ENCODE peak calls at places on chromosomes 16 and 17, in seven cellular contexts. One of them, this sample, is unnamed.

GRCh38 chr17:61662771-61663170 is 71.8 kb upstream of the NACA2 start:
- DNase-seq in mucosa of descending colon: no peak
- DNase-seq in transverse colon: no peak
- DNase-seq in IMR-90: peak; percentile 48
- DNase-seq in GM23338: no peak
- DNase-seq in breast epithelium: no peak
- DNase-seq in left ventricle myocardium inferior: no peak
- DNase-seq in this sample: no peak

GRCh38 chr17:73165616-73166404 is 1.0 kb downstream of the SSTR2 start:
- DNase-seq in mucosa of descending colon: no peak
- DNase-seq in transverse colon: no peak
- DNase-seq in IMR-90: no peak
- DNase-seq in GM23338: peak; percentile 50
- DNase-seq in breast epithelium: no peak
- DNase-seq in left ventricle myocardium inferior: no peak
- DNase-seq in this sample: no peak

GRCh38 chr17:41687828-41688640 is 651 bp upstream of the EIF1 start:
- DNase-seq in mucosa of descending colon: peak; percentile 81
- DNase-seq in transverse colon: peak; percentile 73
- DNase-seq in IMR-90: peak; percentile 15
- DNase-seq in GM23338: peak; percentile 46
- DNase-seq in breast epithelium: no peak
- DNase-seq in left ventricle myocardium inferior: peak; percentile 47
- DNase-seq in this sample: no peak

GRCh38 chr16:70579648-70580630 is 56.3 kb downstream of the SF3B3 start:
- DNase-seq in mucosa of descending colon: peak; percentile 63
- DNase-seq in transverse colon: peak; percentile 51
- DNase-seq in IMR-90: no peak
- DNase-seq in GM23338: no peak
- DNase-seq in breast epithelium: no peak
- DNase-seq in left ventricle myocardium inferior: peak; percentile 64
- DNase-seq in this sample: no peak

GRCh38 chr17:45320931-45321461 is 4.2 kb upstream of the MAP3K14 start:
- DNase-seq in mucosa of descending colon: peak; percentile 60
- DNase-seq in transverse colon: no peak
- DNase-seq in IMR-90: peak; percentile 97
- DNase-seq in GM23338: no peak
- DNase-seq in breast epithelium: no peak
- DNase-seq in left ventricle myocardium inferior: no peak
- DNase-seq in this sample: no peak

GRCh38 chr16:12027091-12027490 is 50.6 kb downstream of the SNX29 start:
- DNase-seq in mucosa of descending colon: no peak
- DNase-seq in transverse colon: no peak
- DNase-seq in IMR-90: no peak
- DNase-seq in GM23338: peak; percentile 41
- DNase-seq in breast epithelium: no peak
- DNase-seq in left ventricle myocardium inferior: no peak
- DNase-seq in this sample: no peak

GRCh38 chr17:78364436-78365281 is 4.8 kb upstream of the SOCS3 start:
- DNase-seq in mucosa of descending colon: no peak
- DNase-seq in transverse colon: no peak
- DNase-seq in IMR-90: no peak
- DNase-seq in GM23338: peak; percentile 59
- DNase-seq in breast epithelium: no peak
- DNase-seq in left ventricle myocardium inferior: no peak
- DNase-seq in this sample: no peak

GRCh38 chr17:9821921-9822320 is at the start of gene GSG1L2:
- DNase-seq in mucosa of descending colon: no peak
- DNase-seq in transverse colon: no peak
- DNase-seq in IMR-90: no peak
- DNase-seq in GM23338: no peak
- DNase-seq in breast epithelium: no peak
- DNase-seq in left ventricle myocardium inferior: no peak
- DNase-seq in this sample: no peak

GRCh38 chr16:23691483-23692189 is 12.9 kb downstream of the PLK1 start:
- DNase-seq in mucosa of descending colon: no peak
- DNase-seq in transverse colon: no peak
- DNase-seq in IMR-90: no peak
- DNase-seq in GM23338: peak; percentile 17
- DNase-seq in breast epithelium: no peak
- DNase-seq in left ventricle myocardium inferior: no peak
- DNase-seq in this sample: peak; percentile 16

GRCh38 chr17:60522889-60523626 is 3.0 kb downstream of the APPBP2 start:
- DNase-seq in mucosa of descending colon: no peak
- DNase-seq in transverse colon: no peak
- DNase-seq in IMR-90: no peak
- DNase-seq in GM23338: no peak
- DNase-seq in breast epithelium: no peak
- DNase-seq in left ventricle myocardium inferior: no peak
- DNase-seq in this sample: no peak

GRCh38 chr16:15942901-15943690 is 6.3 kb upstream of the ABCC1 start:
- DNase-seq in mucosa of descending colon: no peak
- DNase-seq in transverse colon: no peak
- DNase-seq in IMR-90: no peak
- DNase-seq in GM23338: no peak
- DNase-seq in breast epithelium: no peak
- DNase-seq in left ventricle myocardium inferior: no peak
- DNase-seq in this sample: no peak

GRCh38 chr17:6526362-6527152 is 29.8 kb downstream of the PITPNM3 start:
- DNase-seq in mucosa of descending colon: no peak
- DNase-seq in transverse colon: no peak
- DNase-seq in IMR-90: peak; percentile 28
- DNase-seq in GM23338: peak; percentile 46
- DNase-seq in breast epithelium: no peak
- DNase-seq in left ventricle myocardium inferior: no peak
- DNase-seq in this sample: no peak

GRCh38 chr17:82053130-82053529 is 1.4 kb downstream of the GPS1 start:
- DNase-seq in mucosa of descending colon: no peak
- DNase-seq in transverse colon: no peak
- DNase-seq in IMR-90: no peak
- DNase-seq in GM23338: no peak
- DNase-seq in breast epithelium: no peak
- DNase-seq in left ventricle myocardium inferior: no peak
- DNase-seq in this sample: no peak

GRCh38 chr16:73054732-73055481 is 7.0 kb upstream of the ZFHX3 start:
- DNase-seq in mucosa of descending colon: no peak
- DNase-seq in transverse colon: no peak
- DNase-seq in IMR-90: peak; percentile 77
- DNase-seq in GM23338: peak; percentile 63
- DNase-seq in breast epithelium: no peak
- DNase-seq in left ventricle myocardium inferior: no peak
- DNase-seq in this sample: no peak

GRCh38 chr16:73056911-73057310 is 9.0 kb upstream of the ZFHX3 start:
- DNase-seq in mucosa of descending colon: no peak
- DNase-seq in transverse colon: no peak
- DNase-seq in IMR-90: no peak
- DNase-seq in GM23338: peak; percentile 3
- DNase-seq in breast epithelium: no peak
- DNase-seq in left ventricle myocardium inferior: no peak
- DNase-seq in this sample: no peak

GRCh38 chr16:73057369-73058210 is 9.7 kb upstream of the ZFHX3 start:
- DNase-seq in mucosa of descending colon: peak; percentile 51
- DNase-seq in transverse colon: no peak
- DNase-seq in IMR-90: no peak
- DNase-seq in GM23338: peak; percentile 58
- DNase-seq in breast epithelium: no peak
- DNase-seq in left ventricle myocardium inferior: peak; percentile 48
- DNase-seq in this sample: no peak

GRCh38 chr16:73058221-73058615 is 10.3 kb upstream of the ZFHX3 start:
- DNase-seq in mucosa of descending colon: peak; percentile 63
- DNase-seq in transverse colon: peak; percentile 58
- DNase-seq in IMR-90: no peak
- DNase-seq in GM23338: peak; percentile 62
- DNase-seq in breast epithelium: no peak
- DNase-seq in left ventricle myocardium inferior: peak; percentile 61
- DNase-seq in this sample: no peak

GRCh38 chr16:73056383-73056782 is 8.5 kb upstream of the ZFHX3 start:
- DNase-seq in mucosa of descending colon: no peak
- DNase-seq in transverse colon: no peak
- DNase-seq in IMR-90: no peak
- DNase-seq in GM23338: peak; percentile 1
- DNase-seq in breast epithelium: no peak
- DNase-seq in left ventricle myocardium inferior: no peak
- DNase-seq in this sample: no peak
- H3K4me3 ChIP-seq in mucosa of descending colon: no peak overlapping the region
- H3K4me3 ChIP-seq in transverse colon: peak overlapping the region; percentile 6
- H3K4me3 ChIP-seq in IMR-90: peak overlapping the region; percentile 82
- H3K4me3 ChIP-seq in GM23338: peak overlapping the region; percentile 60
- H3K4me3 ChIP-seq in breast epithelium: peak overlapping the region; percentile 75
- H3K4me3 ChIP-seq in left ventricle myocardium inferior: peak overlapping the region; percentile 89
- H3K4me3 ChIP-seq in this sample: no peak overlapping the region

GRCh38 chr17:35555695-35556094 is 4.9 kb downstream of the SLFN14 start:
- DNase-seq in mucosa of descending colon: no peak
- DNase-seq in transverse colon: no peak
- DNase-seq in IMR-90: no peak
- DNase-seq in GM23338: peak; percentile 36
- DNase-seq in breast epithelium: no peak
- DNase-seq in left ventricle myocardium inferior: no peak
- DNase-seq in this sample: no peak
- TF ChIP-seq CTCF in mucosa of descending colon: no peak
- TF ChIP-seq CTCF in transverse colon: no peak
- TF ChIP-seq CTCF in IMR-90: peak; percentile 22
- TF ChIP-seq CTCF in GM23338: peak; percentile 49
- TF ChIP-seq CTCF in breast epithelium: no peak
- TF ChIP-seq CTCF in left ventricle myocardium inferior: peak; percentile 21
- TF ChIP-seq CTCF in this sample: peak; percentile 31

DNA sequence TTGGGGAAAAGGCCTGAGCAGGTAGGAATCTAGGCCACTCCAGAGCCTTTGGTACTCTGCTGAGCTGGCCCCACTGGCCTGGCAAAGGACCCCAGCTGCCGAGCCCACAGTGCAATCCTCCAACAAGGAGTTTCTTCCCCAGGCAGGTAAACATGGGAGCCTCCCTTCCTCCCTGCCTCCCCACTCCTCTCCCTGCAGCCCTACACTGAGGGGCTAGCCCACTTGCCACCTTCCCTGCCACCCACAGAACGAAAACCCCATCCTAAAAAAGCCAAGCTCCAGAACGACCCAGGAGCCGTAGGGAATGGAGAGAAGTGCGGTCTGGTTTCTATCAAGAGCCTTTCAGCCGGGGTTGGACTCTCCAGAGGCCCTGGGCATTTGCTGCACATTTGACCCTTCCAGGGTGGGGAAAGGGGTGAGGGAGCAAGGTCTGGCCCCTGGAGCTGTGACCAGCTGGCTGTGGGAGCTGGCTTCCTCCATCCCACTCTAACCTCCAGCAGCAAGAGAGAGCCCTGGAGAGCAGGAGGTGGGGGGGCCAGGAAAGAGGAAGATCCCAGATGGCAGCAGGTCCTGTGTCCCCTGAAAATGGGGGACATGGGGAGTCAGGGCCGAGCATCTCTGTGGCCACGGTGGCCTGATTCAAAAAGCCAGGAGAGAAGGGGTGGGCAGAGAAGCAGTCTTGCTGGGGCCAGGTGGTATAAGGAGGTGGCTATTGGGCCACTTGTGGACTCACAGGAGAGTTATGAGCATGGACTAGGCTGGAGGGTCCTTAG is 1.3 kb downstream of the HID1 start:
- DNase-seq in mucosa of descending colon: no peak
- DNase-seq in transverse colon: no peak
- DNase-seq in IMR-90: no peak
- DNase-seq in GM23338: no peak
- DNase-seq in breast epithelium: no peak
- DNase-seq in left ventricle myocardium inferior: no peak
- DNase-seq in this sample: no peak
- H3K4me3 ChIP-seq in mucosa of descending colon: peak overlapping the region; percentile 34
- H3K4me3 ChIP-seq in transverse colon: peak overlapping the region; percentile 37
- H3K4me3 ChIP-seq in IMR-90: no peak overlapping the region
- H3K4me3 ChIP-seq in GM23338: peak overlapping the region; percentile 75
- H3K4me3 ChIP-seq in breast epithelium: peak overlapping the region; percentile 77
- H3K4me3 ChIP-seq in left ventricle myocardium inferior: peak overlapping the region; percentile 86
- H3K4me3 ChIP-seq in this sample: peak overlapping the region; percentile 9

DNA sequence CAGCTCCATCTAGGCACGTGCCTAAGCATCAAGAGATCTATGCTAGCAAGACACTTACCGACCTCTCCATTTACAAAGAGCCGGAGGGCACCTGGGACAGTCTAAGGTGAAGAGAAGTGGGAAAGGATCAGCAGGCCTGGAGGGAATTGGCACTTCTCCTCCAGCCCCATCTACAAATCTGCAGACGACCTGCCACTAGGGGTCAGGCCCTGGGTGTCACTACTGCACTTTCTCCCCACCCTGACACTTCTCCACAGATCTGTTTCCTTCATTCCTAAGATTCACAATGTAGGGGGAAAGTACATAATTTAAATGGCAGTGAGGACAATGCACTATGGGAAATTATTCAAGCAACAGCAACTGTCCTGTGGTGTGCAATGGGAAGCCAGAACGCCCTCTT is 8.1 kb downstream of the MKS1 start:
- DNase-seq in mucosa of descending colon: no peak
- DNase-seq in transverse colon: no peak
- DNase-seq in IMR-90: no peak
- DNase-seq in GM23338: peak; percentile 28
- DNase-seq in breast epithelium: no peak
- DNase-seq in left ventricle myocardium inferior: no peak
- DNase-seq in this sample: no peak
- TF ChIP-seq CTCF in mucosa of descending colon: no peak
- TF ChIP-seq CTCF in transverse colon: no peak
- TF ChIP-seq CTCF in IMR-90: no peak
- TF ChIP-seq CTCF in GM23338: peak; percentile 52
- TF ChIP-seq CTCF in breast epithelium: no peak
- TF ChIP-seq CTCF in left ventricle myocardium inferior: no peak
- TF ChIP-seq CTCF in this sample: peak; percentile 46

DNA sequence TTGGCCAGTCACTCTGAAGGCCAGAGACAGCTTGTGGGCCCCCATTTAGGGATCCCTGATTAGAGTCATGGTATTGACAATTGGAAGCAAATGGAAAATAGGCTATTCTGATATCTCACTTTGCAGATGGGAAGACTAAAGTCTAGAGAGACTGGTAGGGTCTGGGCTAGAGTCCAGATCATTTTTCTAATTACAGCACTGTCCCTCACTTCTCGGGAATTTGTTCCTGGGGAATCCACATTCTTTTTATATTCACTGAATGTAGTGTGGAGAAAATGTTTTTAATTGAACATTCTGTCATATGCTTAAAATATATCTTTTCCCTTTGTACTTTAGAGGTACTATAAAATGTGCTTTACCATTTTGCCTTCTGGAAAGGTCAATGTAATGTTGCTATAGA is 1.1 kb downstream of the KATNIP start:
- DNase-seq in mucosa of descending colon: no peak
- DNase-seq in transverse colon: no peak
- DNase-seq in IMR-90: no peak
- DNase-seq in GM23338: no peak
- DNase-seq in breast epithelium: no peak
- DNase-seq in left ventricle myocardium inferior: no peak
- DNase-seq in this sample: no peak
- H3K4me3 ChIP-seq in mucosa of descending colon: no peak overlapping the region
- H3K4me3 ChIP-seq in transverse colon: no peak overlapping the region
- H3K4me3 ChIP-seq in IMR-90: no peak overlapping the region
- H3K4me3 ChIP-seq in GM23338: peak overlapping the region; percentile 91
- H3K4me3 ChIP-seq in breast epithelium: peak overlapping the region; percentile 89
- H3K4me3 ChIP-seq in left ventricle myocardium inferior: peak overlapping the region; percentile 93
- H3K4me3 ChIP-seq in this sample: peak overlapping the region; percentile 82

GRCh38 chr17:37088913-37089312 is 140.2 kb downstream of the AATF start:
- DNase-seq in mucosa of descending colon: no peak
- DNase-seq in transverse colon: no peak
- DNase-seq in IMR-90: no peak
- DNase-seq in GM23338: no peak
- DNase-seq in breast epithelium: peak; percentile 59
- DNase-seq in left ventricle myocardium inferior: no peak
- DNase-seq in this sample: no peak
- TF ChIP-seq CTCF in mucosa of descending colon: no peak
- TF ChIP-seq CTCF in transverse colon: no peak
- TF ChIP-seq CTCF in IMR-90: no peak
- TF ChIP-seq CTCF in GM23338: peak; percentile 25
- TF ChIP-seq CTCF in breast epithelium: peak; percentile 25
- TF ChIP-seq CTCF in left ventricle myocardium inferior: no peak
- TF ChIP-seq CTCF in this sample: no peak